ENCODE peak calls at places on chromosomes 1 and 21, in seven cellular contexts. T is hepatocyte, D is GM23248, O is MM.1S, V is PC-3, Q is neural progenitor cell, J is GM23338. B is an unnamed sample.

GRCh38 chr1:46481961-46482360 is 7.7 kb upstream of the DMBX1 start:
- DNase-seq in T (no peak), V (peak; percentile 2), J (no peak), O (no peak), D (no peak), Q (no peak), B (no peak)

GRCh38 chr21:46155514-46156377 is at the start of gene FTCD:
- DNase-seq in O (no peak), Q (no peak), J (no peak), T (peak; percentile 63), D (no peak), V (no peak), B (no peak)

GRCh38 chr1:62682531-62682930 is 5.7 kb downstream of the DOCK7 start:
- DNase-seq in D (peak; percentile 52), V (no peak), T (no peak), Q (no peak), J (no peak), O (no peak), B (no peak)

GRCh38 chr1:180157108-180157507 is 2.4 kb downstream of the QSOX1 start:
- DNase-seq in O (no peak), D (peak; percentile 76), V (peak; percentile 29), J (no peak), T (peak; percentile 33), Q (no peak), B (no peak)

GRCh38 chr1:34923490-34923889 is 6.0 kb downstream of the DLGAP3 start:
- DNase-seq in O (no peak), D (no peak), V (no peak), T (no peak), Q (no peak), J (no peak), B (no peak)

GRCh38 chr21:18812308-18812707 is 408.7 kb upstream of the TMPRSS15 start:
- DNase-seq in T (no peak), V (no peak), J (no peak), D (no peak), O (no peak), Q (no peak), B (no peak)

GRCh38 chr1:53893999-53894636 is at the start of gene DIO1:
- DNase-seq in D (no peak), O (no peak), Q (peak; percentile 27), T (peak; percentile 57), J (peak; percentile 47), V (no peak), B (no peak)

GRCh38 chr1:228036701-228037231 is 30.0 kb downstream of the WNT3A start:
- DNase-seq in J (no peak), V (no peak), D (no peak), Q (peak; percentile 27), T (no peak), O (no peak), B (no peak)

GRCh38 chr1:50724626-50725286 is 235.3 kb downstream of the FAF1 start:
- DNase-seq in D (no peak), J (no peak), O (peak; percentile 50), Q (no peak), V (no peak), T (no peak), B (peak; percentile 74)

GRCh38 chr1:55064861-55065263 is 25.5 kb downstream of the PCSK9 start:
- DNase-seq in T (no peak), O (no peak), D (peak; percentile 78), V (peak; percentile 33), J (no peak), Q (no peak), B (no peak)

GRCh38 chr1:174769961-174770549 is 229.7 kb upstream of the CACYBP start:
- DNase-seq in D (peak; percentile 66), T (peak; percentile 53), O (peak; percentile 85), J (peak; percentile 77), Q (peak; percentile 53), V (peak; percentile 54), B (peak; percentile 80)

GRCh38 chr1:165551469-165551868 is 7.7 kb downstream of the LRRC52 start:
- DNase-seq in V (no peak), O (no peak), J (no peak), Q (no peak), T (no peak), D (peak; percentile 6), B (no peak)

GRCh38 chr1:191358724-191359123 is 799.5 kb upstream of the RGS18 start:
- DNase-seq in V (no peak), D (no peak), J (no peak), O (peak; percentile 66), T (no peak), Q (no peak), B (no peak)

GRCh38 chr21:33018707-33019455 is 6.9 kb upstream of the OLIG2 start:
- DNase-seq in V (no peak), J (no peak), D (no peak), Q (no peak), O (no peak), T (no peak), B (no peak)

GRCh38 chr1:168112673-168113305 is 23.9 kb downstream of the GPR161 start:
- DNase-seq in Q (no peak), V (peak; percentile 80), T (peak; percentile 74), J (no peak), O (peak; percentile 39), D (peak; percentile 64), B (no peak)

GRCh38 chr1:944341-945325 is 14.4 kb downstream of the NOC2L start:
- DNase-seq in T (no peak), J (no peak), Q (no peak), V (no peak), O (peak; percentile 71), D (peak; percentile 27), B (no peak)

GRCh38 chr1:95650631-95651030 is 416.6 kb downstream of the RWDD3 start:
- DNase-seq in Q (no peak), T (no peak), V (peak; percentile 4), J (no peak), D (peak; percentile 34), O (no peak), B (no peak)

GRCh38 chr1:28282426-28283407 is 23.4 kb downstream of the SESN2 start:
- DNase-seq in D (no peak), Q (no peak), O (no peak), T (no peak), J (no peak), V (no peak), B (no peak)

GRCh38 chr21:35207322-35207721 is 158.2 kb upstream of the RUNX1 start:
- DNase-seq in O (no peak), J (no peak), D (peak; percentile 42), T (no peak), V (no peak), Q (no peak), B (no peak)

DNA sequence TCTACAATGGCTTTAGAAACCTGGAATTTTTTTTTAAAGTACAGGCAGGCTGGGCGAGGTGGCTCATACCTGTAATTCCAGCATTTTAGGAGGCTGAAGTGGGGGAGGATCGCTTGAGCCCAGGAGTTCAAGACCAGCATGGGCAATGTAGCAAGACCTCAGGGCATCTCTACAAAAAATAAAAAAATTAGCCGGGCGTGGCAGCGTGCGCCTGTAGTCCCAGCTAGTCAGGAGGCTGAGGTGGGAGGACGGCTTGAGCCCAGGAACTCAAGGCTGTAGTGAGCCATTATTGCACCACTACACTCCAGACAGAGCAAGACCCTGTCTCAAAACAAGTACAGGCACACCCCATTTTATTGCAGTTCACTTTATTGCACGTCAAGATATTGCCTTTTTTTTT is 4.8 kb downstream of the HES2 start:
- DNase-seq in D (no peak), Q (no peak), V (no peak), O (no peak), J (no peak), T (no peak), B (no peak)
- H2AFZ ChIP-seq in D (peak overlapping the region; percentile 51), Q (no peak overlapping the region), V (peak overlapping the region; percentile 20), O (peak overlapping the region; percentile 29), J (peak overlapping the region; percentile 33), T (no peak overlapping the region), B (no peak overlapping the region)

GRCh38 chr1:24890861-24891260 is 39.2 kb downstream of the RUNX3 start:
- DNase-seq in Q (no peak), V (no peak), J (no peak), D (no peak), O (no peak), T (no peak), B (no peak)

GRCh38 chr1:24886241-24886640 is 43.8 kb downstream of the RUNX3 start:
- DNase-seq in V (no peak), D (no peak), J (no peak), Q (no peak), T (no peak), O (no peak), B (no peak)

GRCh38 chr1:24892188-24893153 is 37.6 kb downstream of the RUNX3 start:
- DNase-seq in J (no peak), V (no peak), T (no peak), Q (no peak), D (no peak), O (no peak), B (no peak)

GRCh38 chr1:24888061-24888970 is 41.8 kb downstream of the RUNX3 start:
- DNase-seq in O (no peak), V (no peak), D (no peak), Q (no peak), T (no peak), J (no peak), B (no peak)

GRCh38 chr1:24888971-24889670 is 41.0 kb downstream of the RUNX3 start:
- DNase-seq in D (peak; percentile 91), V (peak; percentile 30), Q (no peak), O (no peak), J (no peak), T (no peak), B (no peak)
- TF ChIP-seq EZH2phosphoT487 in D (no peak), V (no peak), Q (no peak), O (no peak), J (no peak), T (no peak), B (no peak)

DNA sequence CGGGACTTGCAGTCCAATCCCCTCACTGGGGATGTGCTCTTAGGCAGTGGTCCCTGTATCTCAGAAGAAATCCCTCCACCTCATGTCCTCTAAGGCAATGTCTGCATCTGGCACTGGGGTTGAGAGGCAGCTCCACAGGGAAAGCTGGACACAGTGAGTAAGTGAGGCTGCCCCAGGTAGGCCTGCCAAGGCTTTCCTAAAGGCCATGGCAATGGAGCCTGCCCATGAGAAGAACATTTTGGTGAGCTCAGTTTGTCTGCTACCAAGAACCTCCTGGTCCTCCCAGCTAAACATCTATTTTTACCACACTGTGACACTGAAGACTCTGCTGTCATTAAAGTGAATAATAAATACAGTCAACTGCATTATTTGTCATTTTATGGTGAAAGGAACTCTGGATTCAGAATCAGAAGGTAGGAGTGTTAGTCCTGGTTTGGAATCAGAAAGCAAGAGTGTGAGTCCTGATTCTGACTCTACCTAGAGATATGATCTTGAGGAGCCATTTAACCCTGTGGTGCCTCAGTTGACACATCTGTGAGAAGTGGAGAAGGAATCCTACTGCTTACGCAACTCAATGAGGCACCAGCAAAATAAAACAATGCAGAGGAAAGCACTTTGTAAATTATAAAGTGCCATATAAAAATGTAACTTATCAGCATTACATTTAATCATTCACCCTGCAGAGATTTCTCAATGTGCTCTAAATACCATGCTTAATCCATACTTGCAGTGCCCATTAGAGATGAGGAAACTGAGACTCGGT is 41.0 kb downstream of the TBX15 start:
- DNase-seq in J (no peak), V (no peak), Q (no peak), D (peak; percentile 86), O (no peak), T (no peak), B (no peak)
- H3K4me1 ChIP-seq in J (no peaks in the 10 kb centered on the region), V (peaks cover 27% of the 10 kb centered on the region), Q (peaks cover 8% of the 10 kb centered on the region), D (peaks cover 82% of the 10 kb centered on the region), O (no peaks in the 10 kb centered on the region), T (peaks cover 12% of the 10 kb centered on the region), B (no peaks in the 10 kb centered on the region)

DNA sequence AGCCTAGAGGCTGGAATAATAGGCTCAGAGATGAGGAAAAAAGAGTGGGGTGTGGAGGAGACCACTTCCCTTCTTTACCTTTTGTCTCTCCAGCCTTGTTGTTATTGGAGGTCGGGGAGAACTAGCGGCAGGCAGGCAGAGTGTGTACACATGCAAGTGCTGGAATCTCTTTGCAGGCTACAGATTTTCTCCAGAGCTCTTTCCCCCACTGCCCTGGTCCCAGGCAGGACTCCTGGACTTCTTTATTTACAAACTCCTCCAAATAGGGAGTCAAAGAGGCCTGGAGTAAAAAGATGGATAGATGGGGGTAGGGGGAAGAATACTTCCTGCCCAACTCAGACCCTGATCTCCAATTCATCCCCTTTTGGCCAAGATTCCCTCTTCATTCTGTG is 697 bp downstream of the CA14 start:
- DNase-seq in V (no peak), J (no peak), T (no peak), D (no peak), O (no peak), Q (peak; percentile 39), B (no peak)
- H2AFZ ChIP-seq in V (no peak overlapping the region), J (no peak overlapping the region), T (no peak overlapping the region), D (no peak overlapping the region), O (no peak overlapping the region), Q (no peak overlapping the region), B (no peak overlapping the region)

B was measured in OCI-LY7.